ENCODE peak calls at places on chromosomes 13 and 19, in ten cellular contexts. O is Peyer's patch, J is choroid plexus epithelial cell, G is AG04450, R is thoracic aorta, W is mucosa of descending colon, N is osteoblast, L is lower lobe of right lung, Y is fibroblast of pulmonary artery, Q is tibial artery. S is an unnamed sample.

GRCh38 chr13:98068511-98068910 is 74.4 kb upstream of the FARP1 start:
- DNase-seq in G (no peak), R (no peak), O (no peak), W (no peak), L (no peak), N (no peak), Q (no peak), J (peak), Y (no peak), S (no peak)

GRCh38 chr13:64855506-64855905 is 2374.6 kb downstream of the PCDH9 start:
- DNase-seq in L (no peak), R (no peak), N (no peak), J (peak), G (no peak), O (no peak), W (no peak), Y (peak), Q (no peak), S (peak)

GRCh38 chr19:33302974-33303790 is 848 bp upstream of the CEBPA start:
- DNase-seq in N (peak), G (no peak), L (peak), Y (peak), W (peak), O (no peak), Q (peak), J (peak), R (no peak), S (peak)

GRCh38 chr13:24217601-24218281 is 57.2 kb downstream of the SPATA13 start:
- DNase-seq in Q (no peak), R (no peak), W (peak), J (peak), L (no peak), G (no peak), Y (peak), N (no peak), O (no peak), S (no peak)

GRCh38 chr19:7083076-7083956 is 13.8 kb downstream of the ZNF557 start:
- DNase-seq in G (no peak), J (peak), W (no peak), R (no peak), Q (no peak), L (no peak), N (no peak), O (no peak), Y (peak), S (peak)

GRCh38 chr13:28526876-28527275 is 31.9 kb upstream of the FLT1 start:
- DNase-seq in Q (no peak), R (no peak), W (no peak), G (no peak), Y (no peak), L (no peak), O (no peak), J (no peak), N (no peak), S (no peak)

GRCh38 chr13:27728271-27728670 is 64.0 kb upstream of the GSX1 start:
- DNase-seq in L (no peak), G (no peak), R (no peak), N (no peak), J (peak), O (no peak), Q (no peak), Y (no peak), W (no peak), S (no peak)

GRCh38 chr19:14530005-14530348 is 583 bp downstream of the TECR start:
- DNase-seq in Y (no peak), R (no peak), W (no peak), L (peak), Q (no peak), N (no peak), G (no peak), J (no peak), O (no peak), S (no peak)

GRCh38 chr13:102680842-102681725 is 13.8 kb downstream of the METTL21C start:
- DNase-seq in J (peak), O (no peak), Q (no peak), W (no peak), Y (peak), G (no peak), R (no peak), N (no peak), L (no peak), S (peak)

GRCh38 chr13:76856141-76856571 is 30.0 kb downstream of the KCTD12 start:
- DNase-seq in Y (peak), N (no peak), O (no peak), Q (no peak), J (peak), W (no peak), G (no peak), L (no peak), R (no peak), S (peak)

GRCh38 chr19:29842471-29843179 is 30.8 kb downstream of the CCNE1 start:
- DNase-seq in G (no peak), O (no peak), W (no peak), Y (no peak), R (no peak), J (no peak), L (peak), N (no peak), Q (no peak), S (no peak)

GRCh38 chr19:5225486-5226345 is 114.9 kb downstream of the PTPRS start:
- DNase-seq in G (no peak), R (no peak), Y (no peak), W (no peak), O (no peak), L (no peak), J (peak), Q (no peak), N (no peak), S (no peak)

GRCh38 chr19:38985262-38985661 is 9.7 kb upstream of the FBXO17 start:
- DNase-seq in Q (no peak), N (no peak), W (no peak), Y (no peak), G (no peak), J (no peak), R (no peak), L (no peak), O (no peak), S (no peak)

GRCh38 chr19:35083678-35084077 is 31.9 kb upstream of the FXYD3 start:
- DNase-seq in G (no peak), Q (no peak), N (no peak), L (no peak), J (no peak), W (no peak), R (no peak), O (peak), Y (no peak), S (no peak)

GRCh38 chr13:74229242-74229641 is 95.0 kb upstream of the KLF12 start:
- DNase-seq in Y (no peak), Q (no peak), N (no peak), G (no peak), L (no peak), J (no peak), W (no peak), R (no peak), O (no peak), S (no peak)

GRCh38 chr13:48819376-48819775 is 156.3 kb upstream of the FNDC3A start:
- DNase-seq in J (no peak), R (no peak), L (no peak), Q (no peak), G (no peak), Y (no peak), W (no peak), O (no peak), N (no peak), S (no peak)

GRCh38 chr13:102903659-102904407 is 58.0 kb downstream of the ERCC5 start:
- DNase-seq in W (no peak), Y (peak), Q (no peak), R (no peak), L (no peak), G (no peak), J (peak), N (no peak), O (no peak), S (peak)

GRCh38 chr19:53471916-53472315 is 4.4 kb downstream of the ZNF813 start:
- DNase-seq in G (no peak), N (no peak), L (no peak), Q (no peak), O (no peak), W (no peak), J (no peak), R (no peak), Y (no peak), S (no peak)

GRCh38 chr13:49240017-49240416 is 7.7 kb upstream of the CDADC1 start:
- DNase-seq in Y (peak), N (no peak), G (no peak), R (no peak), L (no peak), O (no peak), W (peak), J (peak), Q (no peak), S (peak)

GRCh38 chr19:31175564-31176348 is 173.5 kb downstream of the TSHZ3 start:
- DNase-seq in L (no peak), R (no peak), J (no peak), G (no peak), Y (no peak), N (no peak), Q (no peak), O (no peak), W (no peak), S (no peak)

GRCh38 chr13:46389457-46389856 is 2.4 kb upstream of the RUBCNL start:
- DNase-seq in L (no peak), Q (no peak), R (no peak), O (no peak), N (peak), Y (no peak), J (no peak), W (no peak), G (no peak), S (no peak)

GRCh38 chr19:33274663-33275558 is 27.4 kb downstream of the CEBPA start:
- DNase-seq in L (no peak), J (no peak), O (no peak), W (no peak), Q (no peak), Y (no peak), N (no peak), G (no peak), R (no peak), S (no peak)

GRCh38 chr13:32246468-32246867 is 68.7 kb downstream of the ZAR1L start:
- DNase-seq in O (peak), J (peak), R (no peak), W (peak), N (peak), Y (peak), L (peak), Q (peak), G (no peak), S (peak)

GRCh38 chr13:86142080-86142479 is 342.9 kb upstream of the SLITRK6 start:
- DNase-seq in R (no peak), O (no peak), Q (no peak), W (no peak), G (no peak), L (no peak), Y (no peak), N (no peak), J (no peak), S (no peak)

GRCh38 chr19:14073232-14073924 is 792 bp downstream of the MISP3 start:
- DNase-seq in G (no peak), W (peak), R (no peak), L (peak), Y (peak), Q (peak), O (peak), J (peak), N (peak), S (peak)

GRCh38 chr19:42282036-42282762 is 13.1 kb downstream of the CIC start:
- DNase-seq in W (no peak), R (no peak), J (peak), O (no peak), Q (no peak), G (no peak), L (no peak), N (peak), Y (no peak), S (no peak)

GRCh38 chr19:42280761-42281174 is 11.7 kb downstream of the CIC start:
- DNase-seq in G (no peak), N (peak), W (no peak), O (peak), J (no peak), L (no peak), R (no peak), Q (peak), Y (no peak), S (peak)

GRCh38 chr19:42279902-42280760 is 11.1 kb downstream of the CIC start:
- DNase-seq in Y (peak), O (peak), G (peak), R (peak), J (peak), Q (peak), N (peak), W (peak), L (peak), S (peak)

GRCh38 chr19:42282810-42283247 is 13.8 kb downstream of the CIC start:
- DNase-seq in R (no peak), Y (no peak), W (no peak), G (no peak), L (no peak), O (no peak), J (no peak), N (peak), Q (no peak), S (no peak)

GRCh38 chr19:42281175-42282035 is 12.4 kb downstream of the CIC start:
- DNase-seq in Y (peak), J (peak), R (no peak), G (no peak), N (no peak), Q (peak), L (no peak), W (no peak), O (no peak), S (peak)
- H3K4me3 ChIP-seq in Y (peak), J (peak), R (peak), G (peak), N (peak), Q (peak), L (peak), W (no peak), O (peak), S (peak)

DNA sequence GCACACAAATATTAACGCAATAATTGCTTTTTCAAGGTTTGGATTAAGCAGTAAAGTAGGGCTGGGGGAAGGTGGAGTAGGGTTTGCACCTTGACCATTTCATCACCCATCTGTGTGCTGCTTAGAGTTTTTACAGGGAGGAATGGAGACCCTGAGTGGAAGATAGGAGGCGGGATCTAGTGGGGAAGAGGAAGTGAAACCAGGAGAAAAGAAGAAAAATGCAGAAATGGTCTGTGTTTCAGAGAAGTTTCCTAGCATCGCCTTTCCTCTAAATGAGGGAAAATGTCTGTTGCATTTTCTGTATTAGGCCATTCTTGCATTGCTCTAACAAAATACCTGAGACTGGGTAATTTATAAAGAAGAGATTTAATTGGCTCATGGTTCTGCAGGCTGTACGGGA is 64.1 kb downstream of the TPT1 start:
- DNase-seq in R (no peak), Q (no peak), O (no peak), N (no peak), G (no peak), W (no peak), Y (no peak), L (no peak), J (no peak), S (no peak)
- TF ChIP-seq CTCF in R (no peak), Q (no peak), O (no peak), N (no peak), G (no peak), W (no peak), Y (no peak), L (no peak), J (no peak), S (no peak)

DNA sequence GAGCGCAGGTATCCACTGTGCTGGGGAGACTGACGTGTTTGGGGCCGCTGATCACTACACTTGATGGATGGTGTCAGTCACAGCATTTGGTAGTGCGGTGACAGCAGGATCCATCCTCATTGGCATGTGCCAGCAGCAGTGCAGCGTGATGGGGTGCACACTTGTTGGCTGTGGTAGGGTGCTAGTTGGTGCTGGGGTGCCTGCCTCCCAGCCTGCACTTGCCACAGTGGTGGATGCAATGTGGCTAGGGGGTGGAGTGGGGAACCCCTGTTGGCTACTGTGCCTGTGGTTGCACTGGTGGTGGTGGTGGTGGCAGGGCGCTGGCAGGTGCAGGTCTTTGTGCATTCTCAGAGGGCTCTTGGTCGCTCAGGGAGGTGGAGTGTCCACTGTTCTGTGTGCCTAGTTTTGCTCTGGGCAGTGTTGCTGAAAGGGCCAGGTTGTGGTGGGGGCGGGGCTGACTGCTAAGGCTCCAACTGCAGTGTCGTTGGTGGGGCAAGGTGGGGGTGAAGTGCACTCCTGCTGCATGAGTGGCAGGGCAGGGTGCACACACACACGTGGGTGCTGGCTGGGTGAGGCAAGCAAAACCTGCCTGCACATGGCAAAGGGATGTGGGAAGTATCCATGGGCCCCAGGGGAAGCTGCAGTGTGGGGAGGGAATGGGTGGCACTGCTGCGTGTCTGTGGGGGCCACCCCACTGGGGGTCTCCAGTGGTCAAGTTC is 84.8 kb downstream of the ZMYM2 start:
- DNase-seq in G (no peak), Y (no peak), O (no peak), W (no peak), R (no peak), N (no peak), Q (no peak), J (no peak), L (peak), S (no peak)
- H3K4me3 ChIP-seq in G (no peak), Y (no peak), O (no peak), W (no peak), R (no peak), N (no peak), Q (no peak), J (no peak), L (no peak), S (no peak)

GRCh38 chr19:1777149-1777548 is 23.8 kb downstream of the ONECUT3 start:
- DNase-seq in N (no peak), Y (no peak), Q (no peak), J (no peak), R (no peak), G (no peak), O (no peak), W (no peak), L (no peak), S (no peak)

GRCh38 chr19:1776606-1777147 is 23.4 kb downstream of the ONECUT3 start:
- DNase-seq in W (no peak), N (no peak), G (no peak), L (no peak), Q (no peak), O (no peak), J (no peak), Y (no peak), R (no peak), S (no peak)

GRCh38 chr19:1773173-1773572 is 19.9 kb downstream of the ONECUT3 start:
- DNase-seq in W (no peak), L (no peak), G (no peak), R (no peak), N (no peak), Q (no peak), J (peak), O (no peak), Y (peak), S (no peak)

GRCh38 chr19:1775951-1776605 is 22.8 kb downstream of the ONECUT3 start:
- DNase-seq in Y (no peak), J (no peak), N (no peak), W (no peak), O (no peak), Q (no peak), L (no peak), R (no peak), G (no peak), S (no peak)

GRCh38 chr19:1774999-1775772 is 21.9 kb downstream of the ONECUT3 start:
- DNase-seq in Y (no peak), Q (no peak), G (no peak), L (no peak), N (no peak), J (peak), R (no peak), O (no peak), W (no peak), S (no peak)
- TF ChIP-seq CTCF in Y (peak), Q (no peak), G (peak), L (peak), N (peak), J (peak), R (peak), O (peak), W (no peak), S (peak)

GRCh38 chr19:46014534-46014933 is 8.3 kb downstream of the PGLYRP1 start:
- DNase-seq in R (no peak), Y (no peak), L (peak), N (peak), J (no peak), W (no peak), O (no peak), G (no peak), Q (no peak), S (no peak)
- H3K4me3 ChIP-seq in R (no peak), Y (no peak), L (peak), N (no peak), J (no peak), W (no peak), O (no peak), G (peak), Q (peak), S (no peak)

GRCh38 chr19:41156207-41156606 is 36.8 kb upstream of the CYP2S1 start:
- DNase-seq in L (no peak), O (no peak), N (no peak), G (no peak), R (no peak), Q (no peak), W (no peak), J (no peak), Y (no peak), S (no peak)
- TF ChIP-seq CTCF in L (no peak), O (no peak), N (peak), G (no peak), R (no peak), Q (no peak), W (no peak), J (peak), Y (peak), S (peak)